ENCODE peak calls at places on chromosome 13, in seven cellular contexts. L, X, Q, V, P, Y and B are unnamed samples.

GRCh38 chr13:97263160-97263559 is 41.0 kb downstream of the MBNL2 start:
- DNase-seq in L (no peak), X (no peak), Q (no peak), V (no peak), P (no peak), Y (no peak), B (no peak)

GRCh38 chr13:93511011-93511410 is 284.4 kb downstream of the GPC6 start:
- DNase-seq in L (no peak), X (no peak), Q (no peak), V (no peak), P (no peak), Y (no peak), B (no peak)

GRCh38 chr13:21625366-21625765 is 21.4 kb upstream of the MICU2 start:
- DNase-seq in L (peak; percentile 63), X (no peak), Q (no peak), V (peak; percentile 36), P (no peak), Y (peak; percentile 55), B (no peak)

GRCh38 chr13:39874331-39875055 is 219.0 kb downstream of the COG6 start:
- DNase-seq in L (no peak), X (no peak), Q (no peak), V (peak; percentile 61), P (no peak), Y (no peak), B (no peak)

GRCh38 chr13:99501952-99502310 is 659 bp downstream of the TM9SF2 start:
- DNase-seq in L (peak; percentile 23), X (no peak), Q (no peak), V (peak; percentile 23), P (no peak), Y (peak; percentile 36), B (no peak)

GRCh38 chr13:75072368-75072767 is 409.6 kb downstream of the TBC1D4 start:
- DNase-seq in L (no peak), X (no peak), Q (no peak), V (no peak), P (no peak), Y (no peak), B (no peak)

GRCh38 chr13:65679240-65679639 is 1550.9 kb downstream of the PCDH9 start:
- DNase-seq in L (peak; percentile 52), X (no peak), Q (no peak), V (peak; percentile 10), P (no peak), Y (peak; percentile 78), B (no peak)

GRCh38 chr13:33490461-33491327 is 205.1 kb upstream of the STARD13 start:
- DNase-seq in L (peak; percentile 57), X (no peak), Q (no peak), V (peak; percentile 82), P (no peak), Y (peak; percentile 53), B (no peak)

GRCh38 chr13:73065665-73066350 is 7.0 kb downstream of the KLF5 start:
- DNase-seq in L (no peak), X (no peak), Q (no peak), V (no peak), P (no peak), Y (no peak), B (no peak)

GRCh38 chr13:113623491-113624234 is 34.3 kb downstream of the ATP4B start:
- DNase-seq in L (peak; percentile 15), X (peak; percentile 14), Q (no peak), V (peak; percentile 16), P (no peak), Y (no peak), B (no peak)

GRCh38 chr13:113545931-113546516 is 38.5 kb upstream of the TFDP1 start:
- DNase-seq in L (no peak), X (no peak), Q (no peak), V (no peak), P (no peak), Y (no peak), B (no peak)

GRCh38 chr13:108342369-108343289 is 73.1 kb downstream of the TNFSF13B start:
- DNase-seq in L (peak; percentile 68), X (no peak), Q (no peak), V (peak; percentile 56), P (no peak), Y (peak; percentile 78), B (no peak)

GRCh38 chr13:40664100-40665060 is 2.1 kb downstream of the FOXO1 start:
- DNase-seq in L (peak; percentile 60), X (peak; percentile 34), Q (peak; percentile 86), V (peak; percentile 55), P (no peak), Y (peak; percentile 61), B (no peak)

GRCh38 chr13:47592256-47592655 is 408.8 kb downstream of the SUCLA2 start:
- DNase-seq in L (no peak), X (no peak), Q (no peak), V (no peak), P (no peak), Y (no peak), B (no peak)

GRCh38 chr13:32426191-32426980 is 1.5 kb downstream of the N4BP2L1 start:
- DNase-seq in L (peak; percentile 34), X (no peak), Q (peak; percentile 10), V (no peak), P (no peak), Y (peak; percentile 36), B (no peak)

GRCh38 chr13:35793823-35794222 is 317.3 kb upstream of the MAB21L1 start:
- DNase-seq in L (no peak), X (no peak), Q (no peak), V (no peak), P (no peak), Y (no peak), B (no peak)

DNA sequence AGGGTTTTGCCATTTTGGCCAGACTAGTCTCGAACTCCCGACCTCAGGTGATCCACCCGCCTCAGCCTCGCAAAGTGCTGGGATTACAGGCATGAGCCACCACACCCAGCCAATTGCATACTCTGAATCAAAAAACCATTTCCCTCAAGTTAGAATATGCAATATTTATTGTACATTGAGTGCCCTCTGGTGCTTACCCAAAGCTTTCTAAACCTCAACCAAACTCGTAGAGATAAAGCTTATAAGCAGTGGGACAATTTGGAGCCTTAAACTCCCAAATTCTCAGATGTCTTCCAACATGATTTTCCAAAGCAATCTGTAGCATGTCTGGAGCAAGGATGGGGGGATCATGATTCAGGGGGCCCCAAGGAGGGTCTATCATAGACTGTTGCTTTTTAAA is 22.4 kb downstream of the RFXAP start:
- DNase-seq in L (no peak), X (no peak), Q (no peak), V (no peak), P (no peak), Y (peak; percentile 44), B (no peak)
- TF ChIP-seq CTCF in L (no peak), X (no peak), Q (no peak), V (no peak), P (no peak), Y (peak; percentile 35), B (no peak)

DNA sequence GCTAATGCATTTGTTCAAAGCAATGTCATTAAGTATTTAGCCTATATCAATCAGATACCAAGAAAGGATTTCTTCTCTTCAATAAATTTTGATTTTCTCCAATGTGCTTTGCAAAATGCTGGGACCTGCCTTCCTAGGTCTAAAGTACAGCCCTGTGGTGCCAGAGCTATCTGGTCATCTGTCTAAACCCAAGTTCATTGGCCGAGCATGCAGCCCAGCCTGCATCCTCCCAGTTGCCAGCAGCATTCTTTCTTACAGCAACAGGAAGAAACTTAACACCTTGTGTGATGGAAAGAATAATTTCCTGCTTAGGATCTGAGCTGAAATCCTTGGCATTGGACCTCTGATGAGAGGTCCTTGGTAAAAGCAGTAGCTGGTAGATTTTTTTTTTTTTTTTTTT is 310.0 kb downstream of the RBM26 start:
- DNase-seq in L (no peak), X (no peak), Q (no peak), V (no peak), P (no peak), Y (no peak), B (no peak)
- TF ChIP-seq CTCF in L (no peak), X (no peak), Q (no peak), V (no peak), P (no peak), Y (no peak), B (no peak)

GRCh38 chr13:51044023-51044665 is 66.9 kb downstream of the C13orf42 start:
- DNase-seq in L (no peak), X (no peak), Q (no peak), V (no peak), P (no peak), Y (no peak), B (no peak)

GRCh38 chr13:51048166-51048461 is 63.0 kb downstream of the C13orf42 start:
- DNase-seq in L (no peak), X (no peak), Q (no peak), V (no peak), P (no peak), Y (no peak), B (no peak)

GRCh38 chr13:51045450-51045849 is 65.6 kb downstream of the C13orf42 start:
- DNase-seq in L (no peak), X (no peak), Q (no peak), V (no peak), P (no peak), Y (no peak), B (no peak)

GRCh38 chr13:51050021-51050886 is 60.8 kb downstream of the C13orf42 start:
- DNase-seq in L (no peak), X (no peak), Q (no peak), V (no peak), P (no peak), Y (no peak), B (no peak)

GRCh38 chr13:51047434-51048165 is 63.5 kb downstream of the C13orf42 start:
- DNase-seq in L (no peak), X (no peak), Q (no peak), V (no peak), P (no peak), Y (no peak), B (no peak)
- TF ChIP-seq CTCF in L (no peak), X (no peak), Q (no peak), V (no peak), P (no peak), Y (no peak), B (no peak)

GRCh38 chr13:27869436-27870090 is 50.2 kb upstream of the PDX1 start:
- DNase-seq in L (no peak), X (no peak), Q (no peak), V (no peak), P (no peak), Y (no peak), B (no peak)
- TF ChIP-seq CTCF in L (no peak), X (peak; percentile 37), Q (no peak), V (no peak), P (no peak), Y (no peak), B (no peak)

GRCh38 chr13:51764184-51765141 is 39.5 kb downstream of the DHRS12 start:
- DNase-seq in L (peak; percentile 71), X (no peak), Q (peak; percentile 72), V (peak; percentile 71), P (peak; percentile 41), Y (peak; percentile 81), B (peak; percentile 62)
- TF ChIP-seq CTCF in L (no peak), X (no peak), Q (no peak), V (no peak), P (no peak), Y (peak; percentile 16), B (peak; percentile 10)

DNA sequence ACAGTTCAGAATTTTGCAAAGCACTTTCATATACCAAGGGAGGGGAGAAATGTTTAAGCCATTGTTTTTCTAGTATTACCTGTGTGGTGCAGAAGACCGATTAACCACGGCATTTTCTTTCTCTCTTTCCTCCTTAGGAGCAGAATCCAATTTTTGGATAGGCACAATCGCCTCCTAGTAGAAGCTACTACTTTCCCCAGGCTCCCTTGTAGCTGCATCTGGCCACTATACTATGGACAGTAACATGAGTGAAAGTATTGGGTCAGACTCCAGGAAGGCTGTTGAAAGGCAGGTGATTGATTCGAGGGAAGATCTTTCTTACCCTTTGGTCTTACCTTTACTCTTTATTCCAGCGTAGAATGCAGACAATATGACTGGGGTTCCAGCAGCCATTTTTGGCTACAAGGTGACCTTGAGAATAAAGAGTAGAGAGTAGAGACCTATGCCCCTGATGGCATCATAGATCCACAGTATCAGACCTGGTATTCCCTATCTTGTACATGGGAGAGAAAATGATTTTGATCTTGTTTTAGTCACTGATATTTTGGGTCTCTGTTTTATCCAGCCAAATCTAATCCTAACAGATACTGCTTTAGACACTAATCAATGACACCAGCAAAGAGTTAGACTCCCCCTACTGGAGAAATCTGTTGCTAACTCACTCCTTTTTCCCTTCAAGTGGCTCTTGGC is 77.0 kb downstream of the LRRC63 start:
- DNase-seq in L (peak; percentile 64), X (no peak), Q (no peak), V (peak; percentile 65), P (no peak), Y (peak; percentile 76), B (no peak)
- TF ChIP-seq CTCF in L (peak; percentile 87), X (peak; percentile 83), Q (peak; percentile 13), V (peak; percentile 88), P (peak; percentile 76), Y (peak; percentile 80), B (peak; percentile 84)